ENCODE peak calls at places on chromosomes 4 and X, in five cellular contexts. One of them, this sample, is unnamed.

GRCh38 chr4:53592686-53593641 is 1.7 kb upstream of the LNX1 start:
- DNase-seq in activated CD4-positive, alpha-beta T cell treated with anti-CD3 and anti-CD28 coated beads for 48 hours: no peak
- DNase-seq in IMR-90: no peak
- DNase-seq in right lobe of liver: no peak
- DNase-seq in activated CD8-positive, alpha-beta memory T cell treated with anti-CD3 and anti-CD28 coated beads for 48 hours: no peak
- DNase-seq in this sample: peak

GRCh38 chr4:133146574-133147198 is 2.4 kb upstream of the PCDH10 start:
- DNase-seq in right lobe of liver: no peak
- DNase-seq in activated CD8-positive, alpha-beta memory T cell treated with anti-CD3 and anti-CD28 coated beads for 48 hours: no peak
- DNase-seq in activated CD4-positive, alpha-beta T cell treated with anti-CD3 and anti-CD28 coated beads for 48 hours: peak
- DNase-seq in IMR-90: peak
- DNase-seq in this sample: no peak

GRCh38 chrX:48179691-48180090 is 16.9 kb downstream of the SSX5 start:
- DNase-seq in IMR-90: no peak
- DNase-seq in activated CD4-positive, alpha-beta T cell treated with anti-CD3 and anti-CD28 coated beads for 48 hours: no peak
- DNase-seq in activated CD8-positive, alpha-beta memory T cell treated with anti-CD3 and anti-CD28 coated beads for 48 hours: no peak
- DNase-seq in right lobe of liver: no peak
- DNase-seq in this sample: no peak

GRCh38 chr4:101952985-101953384 is 162.5 kb downstream of the BANK1 start:
- DNase-seq in activated CD8-positive, alpha-beta memory T cell treated with anti-CD3 and anti-CD28 coated beads for 48 hours: no peak
- DNase-seq in right lobe of liver: no peak
- DNase-seq in activated CD4-positive, alpha-beta T cell treated with anti-CD3 and anti-CD28 coated beads for 48 hours: no peak
- DNase-seq in IMR-90: no peak
- DNase-seq in this sample: no peak

GRCh38 chr4:182494103-182494502 is 250.9 kb downstream of the TENM3 start:
- DNase-seq in right lobe of liver: no peak
- DNase-seq in IMR-90: no peak
- DNase-seq in activated CD4-positive, alpha-beta T cell treated with anti-CD3 and anti-CD28 coated beads for 48 hours: no peak
- DNase-seq in activated CD8-positive, alpha-beta memory T cell treated with anti-CD3 and anti-CD28 coated beads for 48 hours: no peak
- DNase-seq in this sample: no peak

GRCh38 chrX:67574696-67575095 is 30.9 kb downstream of the AR start:
- DNase-seq in IMR-90: no peak
- DNase-seq in activated CD8-positive, alpha-beta memory T cell treated with anti-CD3 and anti-CD28 coated beads for 48 hours: no peak
- DNase-seq in right lobe of liver: no peak
- DNase-seq in activated CD4-positive, alpha-beta T cell treated with anti-CD3 and anti-CD28 coated beads for 48 hours: no peak
- DNase-seq in this sample: no peak

GRCh38 chrX:124441971-124442370 is 95.6 kb downstream of the SH2D1A start:
- DNase-seq in IMR-90: no peak
- DNase-seq in right lobe of liver: no peak
- DNase-seq in activated CD4-positive, alpha-beta T cell treated with anti-CD3 and anti-CD28 coated beads for 48 hours: no peak
- DNase-seq in activated CD8-positive, alpha-beta memory T cell treated with anti-CD3 and anti-CD28 coated beads for 48 hours: no peak
- DNase-seq in this sample: no peak

GRCh38 chr4:86744570-86744969 is 104.6 kb downstream of the SLC10A6 start:
- DNase-seq in right lobe of liver: no peak
- DNase-seq in activated CD4-positive, alpha-beta T cell treated with anti-CD3 and anti-CD28 coated beads for 48 hours: no peak
- DNase-seq in activated CD8-positive, alpha-beta memory T cell treated with anti-CD3 and anti-CD28 coated beads for 48 hours: no peak
- DNase-seq in IMR-90: no peak
- DNase-seq in this sample: no peak

GRCh38 chr4:104747635-104748034 is 252.9 kb upstream of the CXXC4 start:
- DNase-seq in activated CD8-positive, alpha-beta memory T cell treated with anti-CD3 and anti-CD28 coated beads for 48 hours: no peak
- DNase-seq in right lobe of liver: no peak
- DNase-seq in activated CD4-positive, alpha-beta T cell treated with anti-CD3 and anti-CD28 coated beads for 48 hours: no peak
- DNase-seq in IMR-90: no peak
- DNase-seq in this sample: no peak

GRCh38 chr4:3249681-3250437 is 900 bp downstream of the MSANTD1 start:
- DNase-seq in IMR-90: no peak
- DNase-seq in activated CD4-positive, alpha-beta T cell treated with anti-CD3 and anti-CD28 coated beads for 48 hours: no peak
- DNase-seq in right lobe of liver: no peak
- DNase-seq in activated CD8-positive, alpha-beta memory T cell treated with anti-CD3 and anti-CD28 coated beads for 48 hours: no peak
- DNase-seq in this sample: no peak

GRCh38 chrX:38943120-38943519 is 141.9 kb downstream of the MID1IP1 start:
- DNase-seq in IMR-90: no peak
- DNase-seq in right lobe of liver: no peak
- DNase-seq in activated CD4-positive, alpha-beta T cell treated with anti-CD3 and anti-CD28 coated beads for 48 hours: no peak
- DNase-seq in activated CD8-positive, alpha-beta memory T cell treated with anti-CD3 and anti-CD28 coated beads for 48 hours: no peak
- DNase-seq in this sample: no peak

GRCh38 chr4:149910177-149910576 is 94.5 kb upstream of the IQCM start:
- DNase-seq in activated CD4-positive, alpha-beta T cell treated with anti-CD3 and anti-CD28 coated beads for 48 hours: no peak
- DNase-seq in activated CD8-positive, alpha-beta memory T cell treated with anti-CD3 and anti-CD28 coated beads for 48 hours: no peak
- DNase-seq in right lobe of liver: no peak
- DNase-seq in IMR-90: no peak
- DNase-seq in this sample: no peak

GRCh38 chr4:2363951-2364653 is 54.3 kb downstream of the ZFYVE28 start:
- DNase-seq in activated CD4-positive, alpha-beta T cell treated with anti-CD3 and anti-CD28 coated beads for 48 hours: no peak
- DNase-seq in IMR-90: no peak
- DNase-seq in activated CD8-positive, alpha-beta memory T cell treated with anti-CD3 and anti-CD28 coated beads for 48 hours: no peak
- DNase-seq in right lobe of liver: peak
- DNase-seq in this sample: peak

GRCh38 chr4:132063829-132064228 is 1085.3 kb upstream of the PCDH10 start:
- DNase-seq in activated CD8-positive, alpha-beta memory T cell treated with anti-CD3 and anti-CD28 coated beads for 48 hours: no peak
- DNase-seq in IMR-90: peak
- DNase-seq in activated CD4-positive, alpha-beta T cell treated with anti-CD3 and anti-CD28 coated beads for 48 hours: no peak
- DNase-seq in right lobe of liver: no peak
- DNase-seq in this sample: no peak

GRCh38 chrX:21975827-21976226 is 35.3 kb downstream of the SMS start:
- DNase-seq in activated CD4-positive, alpha-beta T cell treated with anti-CD3 and anti-CD28 coated beads for 48 hours: no peak
- DNase-seq in right lobe of liver: no peak
- DNase-seq in IMR-90: peak
- DNase-seq in activated CD8-positive, alpha-beta memory T cell treated with anti-CD3 and anti-CD28 coated beads for 48 hours: no peak
- DNase-seq in this sample: no peak

GRCh38 chr4:8285143-8285975 is 15.8 kb downstream of the HTRA3 start:
- DNase-seq in IMR-90: no peak
- DNase-seq in activated CD8-positive, alpha-beta memory T cell treated with anti-CD3 and anti-CD28 coated beads for 48 hours: no peak
- DNase-seq in activated CD4-positive, alpha-beta T cell treated with anti-CD3 and anti-CD28 coated beads for 48 hours: no peak
- DNase-seq in right lobe of liver: no peak
- DNase-seq in this sample: no peak

GRCh38 chr4:8305851-8306361 is 36.4 kb downstream of the HTRA3 start:
- DNase-seq in activated CD8-positive, alpha-beta memory T cell treated with anti-CD3 and anti-CD28 coated beads for 48 hours: no peak
- DNase-seq in IMR-90: no peak
- DNase-seq in right lobe of liver: peak
- DNase-seq in activated CD4-positive, alpha-beta T cell treated with anti-CD3 and anti-CD28 coated beads for 48 hours: no peak
- DNase-seq in this sample: no peak

GRCh38 chrX:53251307-53251706 is 26.3 kb upstream of the KDM5C start:
- DNase-seq in activated CD8-positive, alpha-beta memory T cell treated with anti-CD3 and anti-CD28 coated beads for 48 hours: no peak
- DNase-seq in right lobe of liver: no peak
- DNase-seq in activated CD4-positive, alpha-beta T cell treated with anti-CD3 and anti-CD28 coated beads for 48 hours: no peak
- DNase-seq in IMR-90: peak
- DNase-seq in this sample: no peak

GRCh38 chrX:56800307-56800706 is 71.3 kb downstream of the NBDY start:
- DNase-seq in activated CD8-positive, alpha-beta memory T cell treated with anti-CD3 and anti-CD28 coated beads for 48 hours: no peak
- DNase-seq in activated CD4-positive, alpha-beta T cell treated with anti-CD3 and anti-CD28 coated beads for 48 hours: no peak
- DNase-seq in IMR-90: no peak
- DNase-seq in right lobe of liver: no peak
- DNase-seq in this sample: no peak

This sample was measured in pancreas.